ENCODE peak calls at places on chromosomes 7 and 10, in four cellular contexts. P is A549, M is cardiac muscle cell, O is PC-9. T is an unnamed sample.

GRCh38 chr7:20146461-20146860 is 70.7 kb downstream of the MACC1 start:
- DNase-seq in P (no peak), M (peak), O (no peak), T (no peak)

GRCh38 chr7:15130666-15131541 is 228.4 kb upstream of the DGKB start:
- DNase-seq in P (peak), M (peak), O (no peak), T (peak)

GRCh38 chr10:128530301-128530700 is 404.1 kb upstream of the MKI67 start:
- DNase-seq in P (peak), M (peak), O (no peak), T (peak)

GRCh38 chr7:28572321-28573058 is 160.2 kb downstream of the CREB5 start:
- DNase-seq in P (no peak), M (no peak), O (no peak), T (no peak)

GRCh38 chr10:102262744-102263370 is 17.5 kb downstream of the GBF1 start:
- DNase-seq in P (no peak), M (peak), O (no peak), T (no peak)

GRCh38 chr10:113562693-113563092 is 9.8 kb downstream of the HABP2 start:
- DNase-seq in P (no peak), M (no peak), O (no peak), T (no peak)

GRCh38 chr10:29634764-29635625 is at the start of gene SVIL:
- DNase-seq in P (no peak), M (peak), O (no peak), T (peak)

GRCh38 chr7:147981072-147981813 is 609.3 kb upstream of the C7orf33 start:
- DNase-seq in P (no peak), M (no peak), O (no peak), T (no peak)

GRCh38 chr7:134140889-134141867 is 14.0 kb downstream of the LRGUK start:
- DNase-seq in P (peak), M (peak), O (peak), T (peak)

GRCh38 chr10:101030492-101031127 is 319 bp downstream of the PDZD7 start:
- DNase-seq in P (no peak), M (no peak), O (no peak), T (peak)

GRCh38 chr10:101032637-101033201 is 1.7 kb downstream of the SFXN3 start:
- DNase-seq in P (peak), M (peak), O (peak), T (peak)

GRCh38 chr10:101029520-101030309 is 1.2 kb downstream of the PDZD7 start:
- DNase-seq in P (peak), M (no peak), O (no peak), T (no peak)

GRCh38 chr10:101031128-101031795 is at the start of the genes PDZD7 and SFXN3:
- DNase-seq in P (peak), M (peak), O (peak), T (peak)

GRCh38 chr10:101031796-101032636 is 982 bp downstream of the SFXN3 start:
- DNase-seq in P (peak), M (peak), O (peak), T (peak)
- TF ChIP-seq CTCF in P (no peak), M (no peak), O (no peak), T (no peak)

DNA sequence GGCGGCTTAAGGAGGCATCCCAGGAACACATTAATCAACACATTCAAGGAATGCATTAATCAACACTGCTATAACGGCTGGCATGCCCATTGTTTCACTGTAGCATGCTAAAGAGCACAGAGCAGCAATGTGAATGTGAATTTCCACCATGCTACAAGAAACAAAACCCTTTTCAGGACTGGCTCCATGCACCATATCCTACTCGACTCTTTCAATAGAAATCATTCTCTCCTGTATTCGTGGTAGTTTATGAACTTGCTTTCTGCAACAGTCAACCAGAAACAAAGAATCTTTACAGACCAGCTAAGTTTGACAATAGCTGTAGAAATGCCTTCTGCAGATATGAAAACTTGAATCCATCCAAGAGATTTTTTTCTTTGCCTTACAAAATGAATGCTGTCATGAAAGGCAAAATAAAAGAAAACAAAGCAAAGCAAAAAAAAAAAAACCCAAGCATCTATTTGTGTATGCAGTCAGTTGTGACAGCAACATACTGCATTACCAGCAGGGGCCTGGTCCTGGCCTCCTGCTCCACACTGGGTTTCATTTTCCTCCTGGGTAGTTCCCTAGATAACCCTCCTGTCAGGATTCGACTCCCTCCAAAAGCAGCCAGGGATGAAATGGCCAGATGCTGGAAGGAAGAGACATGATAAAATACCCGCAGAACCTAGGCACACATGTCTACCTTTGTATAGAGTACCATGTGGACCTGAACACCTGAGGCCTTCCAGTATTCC is 148.8 kb downstream of the NRCAM start:
- DNase-seq in P (no peak), M (no peak), O (no peak), T (no peak)
- H3K27ac ChIP-seq in P (peak), M (no peak), O (no peak), T (no peak)

GRCh38 chr10:17379151-17379690 is 75.2 kb downstream of the ST8SIA6 start:
- DNase-seq in P (no peak), M (no peak), O (no peak), T (no peak)

GRCh38 chr10:17380016-17380415 is 74.4 kb downstream of the ST8SIA6 start:
- DNase-seq in P (no peak), M (no peak), O (no peak), T (no peak)

GRCh38 chr10:17381502-17382142 is 72.8 kb downstream of the ST8SIA6 start:
- DNase-seq in P (no peak), M (peak), O (no peak), T (no peak)

GRCh38 chr10:17380888-17381287 is 73.5 kb downstream of the ST8SIA6 start:
- DNase-seq in P (no peak), M (no peak), O (no peak), T (no peak)

DNA sequence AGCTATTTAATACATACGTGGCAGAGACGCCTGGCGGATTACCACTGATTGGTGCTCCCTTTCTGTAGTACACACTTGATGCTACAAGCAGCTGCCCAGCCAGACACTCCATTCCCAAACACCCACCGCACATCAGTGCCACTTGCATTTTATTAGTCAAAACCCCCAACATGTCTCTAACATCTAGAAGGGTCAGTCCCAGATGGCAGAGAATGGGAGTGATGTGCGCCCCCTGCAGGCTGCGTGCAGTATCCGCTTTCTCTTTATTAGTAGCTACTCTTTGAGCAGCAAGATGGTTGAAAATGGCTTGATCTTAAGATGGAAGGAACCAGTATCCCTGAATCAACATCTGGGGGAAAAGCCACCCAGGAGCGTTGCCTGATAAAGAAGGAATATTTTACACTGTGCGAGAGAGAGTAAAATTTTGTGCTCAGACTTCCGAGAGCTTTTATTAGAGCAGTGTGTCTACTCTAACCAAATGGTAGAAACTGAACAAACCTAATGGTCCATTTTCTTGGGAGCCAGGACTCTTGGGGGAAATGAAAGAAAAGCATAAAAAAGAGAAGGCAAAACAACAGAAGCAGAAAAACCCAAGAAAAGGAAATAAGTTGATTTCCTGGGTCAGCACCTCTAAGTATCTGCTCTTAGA is 78.3 kb downstream of the ST8SIA6 start:
- DNase-seq in P (peak), M (peak), O (no peak), T (no peak)
- TF ChIP-seq CTCF in P (peak), M (peak), O (peak), T (peak)

DNA sequence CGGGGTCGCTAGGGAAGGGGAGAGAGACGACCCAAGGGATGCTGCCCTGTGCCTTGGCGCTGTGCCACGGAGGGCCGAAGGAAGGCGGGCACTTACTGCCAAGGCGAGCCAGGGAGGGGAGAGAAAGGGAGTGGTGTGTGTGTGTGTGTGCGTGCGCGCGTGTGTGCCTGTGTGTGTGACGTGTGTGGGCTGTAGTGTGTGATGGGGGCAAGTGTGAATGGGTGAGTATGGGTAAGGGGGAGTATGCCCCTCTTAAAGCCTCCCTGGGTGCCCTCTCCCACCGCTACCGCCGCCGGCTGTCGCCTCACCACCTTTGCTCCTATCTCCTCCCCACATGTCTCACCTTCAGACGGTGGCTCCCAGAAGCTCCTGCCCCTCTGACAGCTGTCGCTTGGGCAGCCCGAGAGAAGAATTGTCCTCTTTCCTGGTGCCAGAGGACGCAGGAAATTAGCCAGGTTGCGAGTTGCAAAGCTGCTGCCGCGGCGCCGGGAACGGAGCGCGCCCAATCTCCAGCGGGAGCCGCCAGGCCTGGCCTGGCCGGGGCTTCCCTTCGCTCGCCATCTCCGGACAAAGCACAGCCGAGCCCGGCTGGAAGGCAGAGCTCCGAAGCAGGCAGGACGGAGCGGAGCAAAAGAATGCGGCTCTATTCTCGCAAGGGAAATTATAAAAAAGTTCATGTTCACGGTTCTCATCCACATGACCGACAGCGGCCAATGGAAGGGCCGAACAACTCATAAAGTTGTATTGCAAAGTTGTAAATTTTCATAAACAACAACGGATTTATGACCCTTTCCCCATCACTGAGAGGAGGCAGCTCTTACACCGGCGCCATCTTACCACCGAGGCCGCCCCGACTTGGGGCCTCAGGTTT is at the start of gene HOXA3:
- DNase-seq in P (no peak), M (no peak), O (no peak), T (no peak)
- H3K27ac ChIP-seq in P (peak), M (no peak), O (no peak), T (peak)

DNA sequence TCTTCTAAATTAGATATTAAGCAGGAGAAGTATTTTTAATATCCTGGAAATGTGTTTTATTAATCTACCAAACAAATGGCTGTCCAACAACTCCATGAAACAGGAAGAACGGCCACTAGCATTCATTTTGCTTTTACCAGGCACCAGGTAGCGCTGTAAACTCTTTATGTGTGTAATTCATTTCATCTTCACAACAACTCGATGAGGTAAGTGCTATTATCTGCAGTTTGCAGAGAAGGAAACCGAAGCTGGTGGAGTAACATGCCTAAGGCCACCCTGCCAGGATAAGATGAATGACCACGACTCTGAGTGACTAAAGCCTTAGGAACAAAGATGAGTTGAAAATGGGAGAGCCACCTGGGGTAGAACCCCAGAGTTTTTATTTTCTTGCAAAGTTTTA is 101.2 kb downstream of the KIAA1217 start:
- DNase-seq in P (no peak), M (no peak), O (no peak), T (no peak)
- TF ChIP-seq CTCF in P (no peak), M (no peak), O (no peak), T (no peak)

DNA sequence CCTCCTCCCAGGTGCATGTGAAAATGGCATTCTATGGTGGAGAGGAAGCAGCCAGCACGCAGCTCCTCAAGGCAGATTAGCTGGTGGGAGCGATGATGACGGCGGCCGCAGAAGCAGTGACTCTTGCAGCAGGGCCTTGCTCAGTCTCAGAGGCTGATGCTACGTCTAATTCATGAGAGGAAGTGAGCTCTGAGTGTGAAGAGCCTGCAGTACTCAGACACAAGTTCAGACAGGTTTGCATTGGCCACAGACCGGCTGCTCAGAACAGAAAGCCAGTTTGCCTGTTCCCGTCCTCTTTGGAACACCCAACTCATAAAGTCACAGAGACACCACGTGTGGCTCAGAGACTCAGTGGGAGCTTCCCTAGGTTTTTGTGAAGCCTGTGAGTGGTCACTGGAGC is 136.5 kb downstream of the ADARB2 start:
- DNase-seq in P (no peak), M (no peak), O (no peak), T (peak)
- H3K27ac ChIP-seq in P (no peak), M (no peak), O (no peak), T (peak)

GRCh38 chr10:43340101-43340500 is 31.3 kb upstream of the FXYD4 start:
- DNase-seq in P (no peak), M (no peak), O (no peak), T (no peak)

GRCh38 chr10:43336641-43337318 is 34.7 kb upstream of the FXYD4 start:
- DNase-seq in P (peak), M (no peak), O (no peak), T (no peak)

GRCh38 chr10:43339136-43339535 is 32.3 kb upstream of the FXYD4 start:
- DNase-seq in P (no peak), M (no peak), O (no peak), T (no peak)

GRCh38 chr10:43336061-43336460 is 35.4 kb upstream of the FXYD4 start:
- DNase-seq in P (no peak), M (no peak), O (no peak), T (no peak)

DNA sequence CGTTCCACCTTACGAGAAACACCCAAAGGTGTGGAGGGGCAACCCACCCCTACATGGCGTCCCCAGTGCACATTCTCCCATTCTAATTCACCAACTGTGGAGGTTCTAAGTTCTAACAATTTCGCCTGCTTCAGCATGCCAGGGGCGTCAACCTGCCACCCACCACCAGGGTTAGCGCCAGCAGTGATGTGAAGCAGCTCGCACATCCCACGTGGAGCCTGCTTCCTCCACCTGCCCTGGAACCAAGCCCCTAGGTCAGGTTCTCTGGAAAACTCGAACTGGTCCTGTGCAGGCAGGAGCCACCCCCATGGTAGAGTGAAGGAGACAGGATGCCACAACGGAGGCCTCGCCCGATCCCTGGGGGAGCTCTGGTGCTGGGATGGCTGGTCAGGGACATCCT is 33.3 kb upstream of the FXYD4 start:
- DNase-seq in P (no peak), M (no peak), O (no peak), T (no peak)
- TF ChIP-seq CTCF in P (no peak), M (no peak), O (no peak), T (no peak)